ENCODE peak calls at places on chromosome 15, in four cellular contexts. J, X, W and E are unnamed samples.

GRCh38 chr15:70197945-70198361 is 100.2 kb upstream of the TLE3 start:
- DNase-seq in J (no peak), W (no peak), X (no peak), E (no peak)

GRCh38 chr15:69921626-69922624 is 175.8 kb downstream of the TLE3 start:
- DNase-seq in W (no peak), J (no peak), X (no peak), E (no peak)

GRCh38 chr15:92151741-92152140 is 241.9 kb upstream of the ST8SIA2 start:
- DNase-seq in X (no peak), J (no peak), W (no peak), E (no peak)

GRCh38 chr15:65952425-65953053 is 83.2 kb downstream of the RAB11A start:
- DNase-seq in X (peak; percentile 48), W (no peak), J (no peak), E (no peak)

GRCh38 chr15:70892002-70892911 is at the start of the genes LRRC49 and THAP10:
- DNase-seq in X (peak; percentile 96), J (peak; percentile 96), W (peak; percentile 89), E (peak; percentile 51)

GRCh38 chr15:29534378-29534777 is 264.8 kb upstream of the NSMCE3 start:
- DNase-seq in X (no peak), J (no peak), W (no peak), E (no peak)

GRCh38 chr15:70698991-70699390 is 64.4 kb downstream of the UACA start:
- DNase-seq in W (no peak), J (no peak), X (no peak), E (no peak)

GRCh38 chr15:89412906-89413411 is 78.3 kb upstream of the POLG start:
- DNase-seq in W (no peak), X (no peak), J (no peak), E (no peak)

GRCh38 chr15:26082833-26083174 is 219.7 kb upstream of the ATP10A start:
- DNase-seq in J (peak; percentile 17), W (no peak), X (no peak), E (no peak)

DNA sequence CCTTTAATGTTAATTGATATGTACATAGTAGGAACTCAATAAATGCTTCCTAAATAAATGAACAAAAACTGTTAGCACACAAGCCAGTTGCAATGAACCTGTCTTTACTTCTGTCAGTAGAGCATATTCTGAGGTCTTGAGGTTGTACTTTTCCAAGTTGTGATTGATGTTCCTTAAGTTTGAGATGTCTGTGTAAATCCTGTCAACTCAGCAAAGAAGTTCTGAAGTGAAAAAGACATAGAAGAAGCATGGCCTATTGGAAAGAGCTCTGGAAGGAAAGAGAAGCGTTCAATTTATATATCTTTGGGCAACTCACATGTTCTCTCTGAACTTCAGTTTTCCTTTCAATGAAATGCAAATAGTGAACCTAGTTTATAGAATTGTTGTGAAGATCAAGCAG is 269.9 kb downstream of the AGBL1 start:
- DNase-seq in W (no peak), X (no peak), J (no peak), E (no peak)
- TF ChIP-seq CTCF in W (no peak), X (no peak), J (no peak), E (no peak)

DNA sequence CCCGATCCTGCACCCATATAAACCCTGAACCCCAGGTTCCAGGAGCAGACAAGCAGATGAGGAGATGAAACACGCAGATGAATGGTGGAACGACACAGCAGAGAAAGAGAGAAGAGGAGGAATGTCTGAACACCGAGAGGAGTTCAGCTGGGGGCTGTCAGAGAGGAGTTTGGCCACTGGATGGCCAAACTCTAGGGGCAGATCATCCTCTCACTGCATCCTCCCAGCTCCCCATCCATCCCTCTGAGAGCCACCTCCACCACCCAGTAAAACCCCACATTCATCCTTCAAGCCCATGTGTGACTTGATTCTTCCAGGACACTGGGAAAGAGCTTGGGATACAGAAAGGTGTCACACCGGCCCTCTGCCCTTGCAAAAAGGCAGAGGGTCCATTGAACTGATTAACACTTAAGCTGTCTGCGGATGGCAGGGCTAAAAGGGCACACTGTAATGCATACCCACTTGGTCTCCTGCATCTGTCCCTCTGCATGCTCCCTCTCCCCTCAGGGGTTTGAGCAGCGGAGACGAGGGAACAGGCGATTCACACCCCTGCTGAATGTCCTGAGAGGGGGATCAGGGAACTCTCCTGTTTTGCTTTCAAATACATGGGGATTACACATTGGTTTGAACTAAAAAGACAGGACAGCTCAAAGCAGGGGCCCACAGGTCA is 53.8 kb downstream of the TMED3 start:
- DNase-seq in X (no peak), W (no peak), J (no peak), E (no peak)
- TF ChIP-seq CTCF in X (no peak), W (no peak), J (no peak), E (no peak)

DNA sequence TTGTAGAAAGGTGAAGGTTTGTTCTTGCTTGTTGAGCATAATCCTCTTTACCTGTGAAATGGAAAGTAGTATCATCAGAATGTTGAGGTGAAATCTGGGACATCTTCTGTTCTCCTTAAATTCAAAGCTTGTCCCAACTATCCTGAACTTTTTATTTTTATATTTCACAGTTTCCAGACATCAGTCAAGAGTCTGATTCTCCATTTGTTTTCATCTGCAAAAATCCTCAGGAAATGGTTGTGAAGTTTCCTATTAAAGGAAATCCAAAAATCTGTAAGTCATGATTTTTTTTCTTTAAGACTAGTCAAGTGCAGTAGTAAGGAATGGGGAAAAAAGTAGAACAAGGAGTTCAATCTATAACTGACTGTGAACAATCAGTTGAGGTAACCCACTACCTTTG is 15.5 kb upstream of the ZNF609 start:
- DNase-seq in W (no peak), J (no peak), X (no peak), E (no peak)
- TF ChIP-seq CTCF in W (no peak), J (no peak), X (no peak), E (no peak)

DNA sequence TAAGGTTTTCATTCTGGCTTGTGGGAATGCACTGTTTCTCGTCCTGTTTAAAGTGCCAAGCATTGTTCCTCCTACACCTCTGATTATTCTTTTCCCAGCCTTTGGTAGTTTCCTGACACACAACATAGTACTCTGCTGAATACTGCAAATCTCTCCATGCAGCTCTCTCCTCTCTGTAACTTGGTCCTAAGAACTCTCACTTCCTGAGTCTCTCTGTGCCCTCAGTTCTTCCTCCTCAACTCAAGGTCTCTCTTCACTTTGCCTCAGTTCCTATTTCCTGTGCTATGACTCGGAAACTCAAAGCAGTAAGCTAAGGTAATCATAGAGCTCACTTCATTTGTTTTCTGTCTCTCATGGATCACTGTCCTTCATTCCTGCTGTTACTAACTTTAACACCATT is 113.4 kb downstream of the ZNF280D start:
- DNase-seq in J (no peak), W (no peak), X (no peak), E (no peak)
- TF ChIP-seq CTCF in J (no peak), W (no peak), X (no peak), E (no peak)

DNA sequence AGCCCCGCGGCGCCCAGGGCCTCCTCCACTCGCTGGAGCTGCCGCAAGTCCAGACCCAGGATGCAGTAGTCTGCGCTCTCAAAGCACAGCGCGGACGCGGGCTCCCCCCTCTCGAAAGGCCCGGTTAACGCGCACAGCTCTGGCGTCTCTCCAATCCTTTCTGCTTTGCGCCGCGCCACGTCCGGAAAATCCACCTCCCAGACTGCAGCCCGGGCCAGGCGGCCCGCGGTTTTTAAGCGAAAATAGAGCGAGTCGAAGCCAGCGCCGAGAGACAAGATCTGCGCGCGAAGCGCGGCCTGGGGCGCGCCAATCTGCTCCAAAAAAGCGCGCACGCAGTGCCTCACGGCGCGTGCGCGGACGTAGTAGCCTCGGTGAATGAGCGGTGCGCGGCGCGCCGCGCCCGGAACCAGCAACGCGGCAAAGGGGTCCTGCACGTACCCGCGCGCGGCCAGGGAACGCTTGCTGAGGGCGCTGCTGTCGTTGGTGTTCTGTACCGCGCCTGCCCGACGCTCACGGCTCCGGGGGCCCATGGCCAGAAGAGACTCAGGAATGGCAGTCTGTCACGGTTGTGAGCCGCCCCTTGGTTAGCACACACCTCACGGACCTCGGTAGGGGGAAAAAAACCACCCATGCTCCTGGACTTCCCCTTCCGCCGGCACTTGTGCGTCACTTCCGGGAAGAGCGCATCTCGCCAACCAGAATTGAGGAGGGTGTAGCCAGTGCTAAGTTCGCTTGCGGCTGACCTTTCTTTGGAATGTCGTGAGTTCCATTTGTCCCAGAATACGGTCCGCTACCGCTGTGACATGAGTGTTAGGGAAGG is at the start of gene LCMT2:
- DNase-seq in W (peak; percentile 93), J (peak; percentile 89), X (peak; percentile 96), E (peak; percentile 91)
- TF ChIP-seq CTCF in W (no peak), J (no peak), X (no peak), E (no peak)

GRCh38 chr15:51909591-51909990 is 62.0 kb downstream of the LEO1 start:
- DNase-seq in J (no peak), X (no peak), W (no peak), E (no peak)

GRCh38 chr15:51912528-51912927 is 59.0 kb downstream of the LEO1 start:
- DNase-seq in J (no peak), X (no peak), W (no peak), E (no peak)

GRCh38 chr15:51908312-51908711 is 63.3 kb downstream of the LEO1 start:
- DNase-seq in J (no peak), X (peak; percentile 28), W (no peak), E (no peak)

GRCh38 chr15:51904931-51905330 is 66.6 kb downstream of the LEO1 start:
- DNase-seq in J (no peak), X (peak; percentile 40), W (no peak), E (no peak)

DNA sequence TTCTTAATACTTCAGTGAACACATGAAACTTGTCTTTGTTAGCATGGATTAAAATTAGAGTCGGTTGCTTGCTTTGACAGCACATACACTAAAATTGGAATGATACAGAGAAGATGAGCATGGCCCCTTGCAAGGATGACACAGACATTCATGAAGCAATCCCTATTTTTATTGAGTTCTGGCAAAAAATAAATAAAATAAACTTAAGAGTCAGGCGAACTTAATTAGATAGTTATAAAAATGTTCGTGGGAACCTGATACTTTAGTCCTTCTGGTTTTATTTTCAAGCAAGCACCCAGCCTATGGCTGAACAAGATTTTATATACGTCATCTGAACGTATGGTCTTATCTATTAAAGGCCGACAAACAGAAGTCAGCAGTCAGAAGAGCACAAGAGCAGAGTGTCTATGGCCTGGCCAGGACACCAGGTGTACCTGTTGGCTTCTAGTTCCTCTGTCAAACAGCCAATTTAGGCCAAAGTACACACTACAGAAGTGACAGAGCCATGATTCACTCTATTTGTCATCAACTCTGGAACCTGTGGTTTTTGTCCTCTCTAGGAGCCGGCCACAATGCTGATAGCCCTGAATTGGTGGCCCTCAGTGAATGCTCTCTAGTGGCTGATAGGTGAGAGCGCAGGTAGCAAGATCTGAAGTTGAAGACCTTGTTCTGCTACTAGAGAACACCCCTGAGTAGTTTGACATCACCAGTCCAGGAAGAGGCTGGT is 64.3 kb downstream of the LEO1 start:
- DNase-seq in J (peak; percentile 84), W (no peak), X (peak; percentile 98), E (no peak)
- TF ChIP-seq CTCF in J (peak; percentile 53), W (no peak), X (peak; percentile 64), E (no peak)

DNA sequence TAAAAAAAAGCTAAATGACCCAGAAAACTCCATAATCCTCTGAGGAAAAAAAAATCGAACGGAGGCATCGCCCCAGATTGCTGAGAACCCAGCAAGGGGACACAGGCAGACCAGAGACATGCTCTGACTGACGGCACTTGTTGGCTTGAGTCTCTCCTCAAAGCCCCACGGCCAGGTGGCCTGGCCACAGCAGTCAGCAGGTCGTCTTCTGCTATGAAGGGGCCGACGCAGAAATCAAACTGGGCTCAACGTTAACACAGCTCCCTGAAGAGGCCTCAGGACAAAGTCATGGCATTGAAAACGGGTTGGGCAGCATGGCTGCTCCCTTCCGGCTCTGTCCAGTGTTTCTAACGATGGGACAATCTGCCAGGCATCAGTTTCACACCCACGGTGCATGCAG is 17.5 kb downstream of the PCSK6 start:
- DNase-seq in W (no peak), X (no peak), J (no peak), E (no peak)
- TF ChIP-seq CTCF in W (no peak), X (no peak), J (no peak), E (no peak)

GRCh38 chr15:49723981-49724380 is 103.1 kb downstream of the DTWD1 start:
- DNase-seq in J (no peak), X (no peak), W (no peak), E (no peak)
- TF ChIP-seq CTCF in J (no peak), X (no peak), W (no peak), E (no peak)